ENCODE peak calls at places on chromosomes 4 and X, in nine cellular contexts. One of them, this sample, is unnamed.

GRCh38 chr4:158783775-158784174 is 14.9 kb downstream of the FNIP2 start:
- DNase-seq in T-helper 1 cell: no peak
- DNase-seq in heart left ventricle: no peak
- DNase-seq in A549: no peak
- DNase-seq in posterior vena cava: no peak
- DNase-seq in RPMI7951: peak
- DNase-seq in activated T-cell treated with anti-CD3 and anti-CD28 coated beads for 48 hours: no peak
- DNase-seq in upper lobe of right lung: no peak
- DNase-seq in neuronal stem cell: no peak
- DNase-seq in this sample: no peak

GRCh38 chr4:153322791-153323190 is 21.7 kb upstream of the MND1 start:
- DNase-seq in T-helper 1 cell: no peak
- DNase-seq in heart left ventricle: no peak
- DNase-seq in A549: no peak
- DNase-seq in posterior vena cava: no peak
- DNase-seq in RPMI7951: no peak
- DNase-seq in activated T-cell treated with anti-CD3 and anti-CD28 coated beads for 48 hours: no peak
- DNase-seq in upper lobe of right lung: no peak
- DNase-seq in neuronal stem cell: no peak
- DNase-seq in this sample: no peak

GRCh38 chrX:109384569-109385174 is 97.2 kb downstream of the GUCY2F start:
- DNase-seq in T-helper 1 cell: no peak
- DNase-seq in heart left ventricle: peak
- DNase-seq in A549: no peak
- DNase-seq in posterior vena cava: no peak
- DNase-seq in RPMI7951: peak
- DNase-seq in activated T-cell treated with anti-CD3 and anti-CD28 coated beads for 48 hours: no peak
- DNase-seq in upper lobe of right lung: no peak
- DNase-seq in neuronal stem cell: peak
- DNase-seq in this sample: no peak

GRCh38 chr4:2942532-2943363 is 20.5 kb downstream of the NOP14 start:
- DNase-seq in T-helper 1 cell: peak
- DNase-seq in heart left ventricle: no peak
- DNase-seq in A549: no peak
- DNase-seq in posterior vena cava: no peak
- DNase-seq in RPMI7951: no peak
- DNase-seq in activated T-cell treated with anti-CD3 and anti-CD28 coated beads for 48 hours: no peak
- DNase-seq in upper lobe of right lung: peak
- DNase-seq in neuronal stem cell: no peak
- DNase-seq in this sample: no peak

GRCh38 chr4:91963489-91963888 is 340.3 kb upstream of the GRID2 start:
- DNase-seq in T-helper 1 cell: no peak
- DNase-seq in heart left ventricle: no peak
- DNase-seq in A549: no peak
- DNase-seq in posterior vena cava: no peak
- DNase-seq in RPMI7951: peak
- DNase-seq in activated T-cell treated with anti-CD3 and anti-CD28 coated beads for 48 hours: no peak
- DNase-seq in upper lobe of right lung: no peak
- DNase-seq in neuronal stem cell: no peak
- DNase-seq in this sample: no peak

GRCh38 chr4:15182600-15183222 is 180.4 kb downstream of the CPEB2 start:
- DNase-seq in T-helper 1 cell: peak
- DNase-seq in heart left ventricle: no peak
- DNase-seq in A549: no peak
- DNase-seq in posterior vena cava: no peak
- DNase-seq in RPMI7951: no peak
- DNase-seq in activated T-cell treated with anti-CD3 and anti-CD28 coated beads for 48 hours: peak
- DNase-seq in upper lobe of right lung: no peak
- DNase-seq in neuronal stem cell: no peak
- DNase-seq in this sample: no peak

GRCh38 chr4:6674500-6675149 is 19.1 kb upstream of the S100P start:
- DNase-seq in T-helper 1 cell: peak
- DNase-seq in heart left ventricle: no peak
- DNase-seq in A549: no peak
- DNase-seq in posterior vena cava: no peak
- DNase-seq in RPMI7951: no peak
- DNase-seq in activated T-cell treated with anti-CD3 and anti-CD28 coated beads for 48 hours: no peak
- DNase-seq in upper lobe of right lung: no peak
- DNase-seq in neuronal stem cell: peak
- DNase-seq in this sample: peak

GRCh38 chr4:37467824-37468223 is 218.4 kb downstream of the RELL1 start:
- DNase-seq in T-helper 1 cell: no peak
- DNase-seq in heart left ventricle: no peak
- DNase-seq in A549: no peak
- DNase-seq in posterior vena cava: no peak
- DNase-seq in RPMI7951: no peak
- DNase-seq in activated T-cell treated with anti-CD3 and anti-CD28 coated beads for 48 hours: no peak
- DNase-seq in upper lobe of right lung: no peak
- DNase-seq in neuronal stem cell: no peak
- DNase-seq in this sample: no peak